ENCODE peak calls at places on chromosomes 4 and X, in six cellular contexts. D, E, P, K, L and M are unnamed samples.

GRCh38 chr4:24428850-24429249 is 155.5 kb downstream of the DHX15 start:
- DNase-seq in D (no peak), E (no peak), P (no peak), K (no peak), L (no peak), M (no peak)

GRCh38 chrX:65697915-65698796 is 30.7 kb downstream of the MSN start:
- DNase-seq in D (no peak), E (peak; percentile 41), P (peak; percentile 15), K (no peak), L (peak; percentile 83), M (no peak)

GRCh38 chr4:34732170-34732569 is 1512.1 kb downstream of the ARAP2 start:
- DNase-seq in D (no peak), E (no peak), P (no peak), K (no peak), L (no peak), M (no peak)

GRCh38 chr4:168710353-168710946 is 213.6 kb downstream of the PALLD start:
- DNase-seq in D (no peak), E (no peak), P (peak; percentile 71), K (no peak), L (no peak), M (peak; percentile 18)

GRCh38 chr4:158282252-158282651 is 72.0 kb downstream of the TMEM144 start:
- DNase-seq in D (no peak), E (no peak), P (no peak), K (no peak), L (no peak), M (no peak)

GRCh38 chr4:165175879-165176278 is 31.5 kb upstream of the KLHL2 start:
- DNase-seq in D (no peak), E (no peak), P (no peak), K (no peak), L (no peak), M (no peak)

GRCh38 chr4:53068755-53069154 is 206.6 kb downstream of the RASL11B start:
- DNase-seq in D (no peak), E (no peak), P (no peak), K (no peak), L (no peak), M (peak; percentile 65)

GRCh38 chr4:52941450-52941849 is 79.3 kb downstream of the RASL11B start:
- DNase-seq in D (no peak), E (no peak), P (no peak), K (no peak), L (no peak), M (no peak)

GRCh38 chr4:183343730-183344129 is 21.5 kb upstream of the CLDN24 start:
- DNase-seq in D (no peak), E (no peak), P (no peak), K (no peak), L (no peak), M (no peak)

GRCh38 chr4:33073811-33074210 is 2353.6 kb downstream of the PCDH7 start:
- DNase-seq in D (no peak), E (no peak), P (peak; percentile 70), K (no peak), L (no peak), M (no peak)

GRCh38 chr4:185730387-185730786 is 81.6 kb downstream of the SORBS2 start:
- DNase-seq in D (no peak), E (peak; percentile 11), P (peak; percentile 55), K (no peak), L (no peak), M (no peak)

GRCh38 chr4:2827071-2827873 is 16.4 kb upstream of the ADD1 start:
- DNase-seq in D (peak; percentile 6), E (no peak), P (no peak), K (no peak), L (no peak), M (no peak)

GRCh38 chr4:53987761-53988171 is 76.6 kb downstream of the CHIC2 start:
- DNase-seq in D (no peak), E (no peak), P (no peak), K (no peak), L (no peak), M (peak; percentile 16)

GRCh38 chrX:41148553-41148952 is 63.3 kb downstream of the USP9X start:
- DNase-seq in D (no peak), E (no peak), P (no peak), K (no peak), L (no peak), M (no peak)

GRCh38 chrX:78327370-78328048 is at the start of gene CYSLTR1:
- DNase-seq in D (no peak), E (no peak), P (peak; percentile 3), K (no peak), L (no peak), M (no peak)

GRCh38 chr4:187478292-187479205 is 517.0 kb upstream of the ZFP42 start:
- DNase-seq in D (no peak), E (no peak), P (no peak), K (no peak), L (no peak), M (no peak)

GRCh38 chr4:187477224-187477623 is 518.3 kb upstream of the ZFP42 start:
- DNase-seq in D (no peak), E (no peak), P (no peak), K (no peak), L (no peak), M (no peak)

GRCh38 chr4:187470061-187470460 is 525.5 kb upstream of the ZFP42 start:
- DNase-seq in D (no peak), E (no peak), P (no peak), K (no peak), L (no peak), M (no peak)

GRCh38 chr4:187475901-187476300 is 519.7 kb upstream of the ZFP42 start:
- DNase-seq in D (no peak), E (no peak), P (no peak), K (no peak), L (no peak), M (no peak)

DNA sequence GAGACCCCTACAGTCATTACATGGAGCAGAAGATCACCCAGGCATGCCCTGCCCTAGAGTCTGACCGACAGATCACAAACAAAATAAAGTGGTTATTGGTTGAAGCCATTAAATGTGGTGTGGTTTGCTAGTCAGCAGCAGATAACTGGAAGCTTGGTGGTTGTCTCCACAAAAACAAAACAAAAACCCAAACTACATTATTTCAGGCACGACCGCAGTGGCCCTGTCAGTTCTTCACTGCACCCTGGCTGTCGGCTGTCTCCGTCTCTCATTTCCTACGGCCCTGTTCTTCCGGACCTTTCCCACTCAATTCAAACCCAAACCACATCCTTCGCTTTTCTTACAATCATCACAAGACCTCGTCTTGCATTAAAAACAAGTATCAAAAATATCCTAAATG is 521.3 kb upstream of the ZFP42 start:
- DNase-seq in D (no peak), E (no peak), P (no peak), K (no peak), L (no peak), M (no peak)
- TF ChIP-seq CREB1 in D (no peak), E (no peak), P (no peak), K (no peak), L (no peak), M (no peak)

GRCh38 chrX:53486285-53486684 is 52.1 kb upstream of the HSD17B10 start:
- DNase-seq in D (no peak), E (no peak), P (no peak), K (no peak), L (no peak), M (no peak)

GRCh38 chrX:53483838-53484420 is 49.8 kb upstream of the HSD17B10 start:
- DNase-seq in D (no peak), E (no peak), P (no peak), K (no peak), L (no peak), M (no peak)

GRCh38 chrX:53481093-53481492 is 46.9 kb upstream of the HSD17B10 start:
- DNase-seq in D (peak; percentile 38), E (peak; percentile 25), P (peak; percentile 28), K (no peak), L (no peak), M (no peak)

GRCh38 chrX:53479295-53479694 is 45.1 kb upstream of the HSD17B10 start:
- DNase-seq in D (no peak), E (peak; percentile 40), P (peak; percentile 63), K (no peak), L (no peak), M (no peak)

DNA sequence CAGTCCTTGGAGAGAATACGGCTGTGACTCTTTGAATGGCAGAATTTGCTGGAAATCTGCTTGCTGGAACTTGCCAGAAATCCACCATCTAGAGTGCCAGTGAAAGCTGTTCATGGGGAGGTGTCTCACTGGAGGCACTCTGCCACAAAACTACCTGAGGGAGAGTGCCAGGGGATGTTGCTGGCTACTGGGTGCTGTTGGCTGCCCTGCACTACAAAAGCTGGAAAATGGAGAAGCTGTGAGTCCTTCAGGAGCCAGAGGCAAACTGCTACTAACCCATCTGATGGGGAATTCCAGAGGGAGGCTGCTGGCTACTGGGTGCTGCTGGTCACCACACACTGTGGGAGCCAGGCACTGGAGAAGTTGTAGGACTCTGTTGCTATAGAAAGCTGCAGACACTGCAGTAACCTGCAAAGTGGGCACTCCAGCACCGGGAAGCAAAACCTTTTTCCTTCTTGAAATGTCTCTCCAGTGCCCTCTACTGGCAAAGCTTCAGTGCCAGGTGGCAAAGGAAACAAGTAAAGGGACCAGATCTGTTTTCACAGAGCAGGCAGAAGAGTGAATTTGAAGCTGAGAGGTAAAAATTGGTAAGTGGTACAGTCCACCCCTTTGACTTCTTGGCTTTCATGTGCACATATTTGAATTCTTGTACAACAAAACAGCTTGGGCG is 47.8 kb upstream of the HSD17B10 start:
- DNase-seq in D (peak; percentile 57), E (peak; percentile 14), P (peak; percentile 81), K (no peak), L (no peak), M (peak; percentile 28)
- TF ChIP-seq CREB1 in D (no peak), E (no peak), P (no peak), K (no peak), L (no peak), M (no peak)

DNA sequence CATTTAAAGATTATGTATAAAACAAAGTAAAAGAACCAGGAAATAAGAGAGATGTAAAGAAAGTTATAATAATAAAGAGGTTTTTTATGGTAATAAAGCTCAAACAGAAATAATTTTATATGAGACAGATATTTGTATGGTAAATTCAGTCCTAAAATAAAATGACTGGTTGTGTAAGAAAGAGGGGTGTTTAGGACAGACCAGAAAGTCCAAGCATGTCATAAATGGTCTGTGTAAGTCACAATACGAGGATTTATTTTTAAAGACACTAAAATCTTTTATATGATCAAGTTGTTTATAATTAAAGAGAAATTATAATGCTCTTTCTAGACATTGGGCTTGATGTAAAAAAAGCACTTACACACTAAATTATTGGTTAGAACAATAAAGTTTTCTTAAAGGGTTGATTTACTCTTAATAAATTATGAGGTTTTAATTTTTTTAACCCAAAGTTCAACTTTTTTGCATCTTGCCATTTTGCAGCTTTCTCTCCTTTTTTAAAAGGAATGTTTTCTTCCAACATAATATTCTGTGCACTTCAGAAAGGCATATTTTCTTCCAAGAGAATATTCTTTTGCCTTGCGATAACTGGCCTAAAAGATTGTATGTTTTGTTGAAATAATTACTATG is 61.9 kb upstream of the TCEAL2 start:
- DNase-seq in D (no peak), E (no peak), P (peak; percentile 35), K (no peak), L (no peak), M (no peak)
- TF ChIP-seq CREB1 in D (no peak), E (no peak), P (no peak), K (no peak), L (no peak), M (no peak)

DNA sequence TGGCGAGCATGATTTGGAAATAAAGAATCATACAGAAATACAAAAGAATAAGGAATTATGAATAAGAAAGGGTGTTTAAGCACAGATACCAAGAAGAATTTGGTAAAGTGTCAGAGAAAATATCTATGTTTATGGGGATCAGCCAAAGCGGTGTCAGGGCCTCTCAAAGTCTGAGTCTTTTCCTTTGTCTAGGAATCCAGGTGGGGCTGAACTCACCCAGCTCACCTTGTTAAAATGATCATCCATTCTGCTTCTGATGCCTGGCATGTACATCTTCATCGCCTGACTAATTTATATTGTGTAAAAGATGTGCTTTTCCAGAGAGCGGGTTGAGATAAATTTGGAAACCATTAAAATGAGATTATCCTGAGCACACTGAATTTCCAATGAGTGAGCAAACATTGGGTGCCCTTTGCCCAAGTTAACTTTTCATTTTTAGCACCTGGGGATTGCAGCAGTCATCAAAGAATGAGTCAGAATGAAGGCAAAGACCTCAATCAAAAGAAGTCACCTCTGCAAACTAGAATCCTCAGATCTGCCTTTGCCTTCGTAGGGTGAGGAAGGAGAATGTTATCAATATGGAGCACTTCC is 141.9 kb upstream of the ANXA3 start:
- DNase-seq in D (no peak), E (no peak), P (no peak), K (no peak), L (no peak), M (no peak)
- TF ChIP-seq CREB1 in D (no peak), E (no peak), P (no peak), K (no peak), L (no peak), M (no peak)